ENCODE peak calls at places on chromosomes 7 and 10, in seven cellular contexts. J is PC-3, Z is right atrium auricular region, G is AG04450, S is AG04449, T is AG09319, I is neural crest cell. R is an unnamed sample.

GRCh38 chr7:151930026-151930653 is 26.1 kb upstream of the GALNTL5 start:
- DNase-seq in J (no peak), Z (no peak), G (no peak), S (no peak), T (no peak), I (no peak), R (no peak)

GRCh38 chr10:3091346-3091787 is 24.0 kb downstream of the PFKP start:
- DNase-seq in J (peak; percentile 82), Z (no peak), G (peak; percentile 55), S (peak; percentile 54), T (no peak), I (no peak), R (no peak)

GRCh38 chr10:117462424-117462792 is 80.1 kb upstream of the EMX2 start:
- DNase-seq in J (no peak), Z (no peak), G (no peak), S (no peak), T (no peak), I (no peak), R (no peak)

GRCh38 chr10:3471927-3472704 is 299.5 kb upstream of the PITRM1 start:
- DNase-seq in J (peak; percentile 27), Z (no peak), G (no peak), S (no peak), T (no peak), I (peak; percentile 26), R (no peak)

GRCh38 chr7:83947260-83947659 is 247.3 kb downstream of the SEMA3A start:
- DNase-seq in J (peak; percentile 48), Z (no peak), G (no peak), S (no peak), T (no peak), I (no peak), R (no peak)

GRCh38 chr7:101743241-101743994 is 74.0 kb upstream of the CUX1 start:
- DNase-seq in J (peak; percentile 49), Z (no peak), G (no peak), S (no peak), T (no peak), I (peak; percentile 56), R (peak; percentile 29)

GRCh38 chr7:5420108-5420840 is 3.4 kb downstream of the TNRC18 start:
- DNase-seq in J (no peak), Z (no peak), G (no peak), S (no peak), T (no peak), I (peak; percentile 47), R (peak; percentile 20)

GRCh38 chr10:82847242-82847641 is 972.2 kb downstream of the NRG3 start:
- DNase-seq in J (no peak), Z (no peak), G (no peak), S (no peak), T (no peak), I (no peak), R (no peak)

GRCh38 chr7:953547-954327 is 743 bp downstream of the ADAP1 start:
- DNase-seq in J (peak; percentile 69), Z (no peak), G (no peak), S (no peak), T (no peak), I (no peak), R (no peak)

GRCh38 chr7:105602325-105603305 is 21.3 kb upstream of the EFCAB10 start:
- DNase-seq in J (no peak), Z (no peak), G (no peak), S (no peak), T (peak; percentile 80), I (no peak), R (no peak)

GRCh38 chr7:22934473-22935065 is 79.4 kb downstream of the HYCC1 start:
- DNase-seq in J (no peak), Z (no peak), G (no peak), S (no peak), T (no peak), I (no peak), R (no peak)

GRCh38 chr10:49083256-49083655 is 32.1 kb downstream of the VSTM4 start:
- DNase-seq in J (no peak), Z (peak; percentile 59), G (no peak), S (no peak), T (no peak), I (no peak), R (no peak)

GRCh38 chr10:21278491-21279216 is 246.8 kb downstream of the SKIDA1 start:
- DNase-seq in J (peak; percentile 90), Z (peak; percentile 98), G (peak; percentile 84), S (peak; percentile 69), T (peak; percentile 84), I (peak; percentile 99), R (peak; percentile 77)

GRCh38 chr7:70353310-70353947 is 755.2 kb downstream of the AUTS2 start:
- DNase-seq in J (no peak), Z (no peak), G (no peak), S (no peak), T (no peak), I (no peak), R (no peak)

GRCh38 chr10:16699435-16699834 is 117.8 kb downstream of the RSU1 start:
- DNase-seq in J (no peak), Z (no peak), G (no peak), S (no peak), T (no peak), I (no peak), R (no peak)

GRCh38 chr7:4479367-4480039 is 202.6 kb upstream of the FOXK1 start:
- DNase-seq in J (peak; percentile 83), Z (no peak), G (no peak), S (no peak), T (no peak), I (peak; percentile 36), R (no peak)

DNA sequence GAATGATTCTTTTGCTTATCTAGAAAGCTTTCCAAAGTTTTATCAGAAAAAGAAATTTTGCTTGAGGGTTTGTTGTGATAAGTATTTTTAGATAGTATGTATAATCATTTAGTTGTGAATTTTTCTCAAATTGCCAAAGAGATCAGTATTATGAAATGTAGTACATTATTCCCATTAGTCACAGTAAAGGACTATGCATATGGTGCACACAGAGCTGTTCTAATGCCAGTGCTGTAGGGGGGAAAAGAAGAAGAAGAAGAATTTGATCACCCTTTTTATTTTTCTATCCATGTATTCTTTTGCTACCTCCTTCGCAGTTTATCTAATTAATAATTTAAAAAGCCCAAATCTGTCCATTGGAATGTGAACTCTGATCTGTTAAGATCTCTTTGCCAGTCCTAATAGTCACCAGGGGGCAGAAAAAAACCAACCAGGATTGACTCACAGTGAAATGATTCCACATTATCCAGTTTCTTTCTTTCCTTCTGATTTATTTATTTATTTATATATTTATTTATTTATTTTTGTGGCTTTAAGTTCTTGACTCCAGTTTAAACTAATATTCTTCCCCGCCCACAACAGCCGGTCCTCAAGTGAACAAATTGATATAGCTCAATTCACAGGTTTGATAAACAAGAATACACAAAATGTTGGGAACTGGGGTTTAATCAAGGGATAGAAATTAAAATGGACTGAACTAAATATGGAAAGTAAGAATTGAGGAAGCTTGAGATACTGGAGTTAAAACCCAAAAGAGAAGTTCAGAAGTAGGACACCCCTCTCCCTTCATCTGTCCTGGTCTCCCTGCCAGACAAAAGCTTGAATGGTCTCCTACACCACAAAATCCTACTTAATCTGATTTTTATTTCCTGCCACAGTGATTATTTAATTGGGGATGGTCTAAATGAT is 4.9 kb downstream of the RBM20 start:
- DNase-seq in J (no peak), Z (no peak), G (no peak), S (no peak), T (no peak), I (no peak), R (no peak)
- TF ChIP-seq CTCF in J (peak; percentile 12), Z (no peak), G (peak; percentile 8), S (no peak), T (no peak), I (no peak), R (no peak)

GRCh38 chr7:110204527-110204926 is 886.4 kb upstream of the LRRN3 start:
- DNase-seq in J (peak; percentile 39), Z (no peak), G (no peak), S (no peak), T (no peak), I (no peak), R (no peak)
- TF ChIP-seq CTCF in J (peak; percentile 47), Z (no peak), G (peak; percentile 35), S (peak; percentile 12), T (no peak), I (peak; percentile 38), R (peak; percentile 26)

DNA sequence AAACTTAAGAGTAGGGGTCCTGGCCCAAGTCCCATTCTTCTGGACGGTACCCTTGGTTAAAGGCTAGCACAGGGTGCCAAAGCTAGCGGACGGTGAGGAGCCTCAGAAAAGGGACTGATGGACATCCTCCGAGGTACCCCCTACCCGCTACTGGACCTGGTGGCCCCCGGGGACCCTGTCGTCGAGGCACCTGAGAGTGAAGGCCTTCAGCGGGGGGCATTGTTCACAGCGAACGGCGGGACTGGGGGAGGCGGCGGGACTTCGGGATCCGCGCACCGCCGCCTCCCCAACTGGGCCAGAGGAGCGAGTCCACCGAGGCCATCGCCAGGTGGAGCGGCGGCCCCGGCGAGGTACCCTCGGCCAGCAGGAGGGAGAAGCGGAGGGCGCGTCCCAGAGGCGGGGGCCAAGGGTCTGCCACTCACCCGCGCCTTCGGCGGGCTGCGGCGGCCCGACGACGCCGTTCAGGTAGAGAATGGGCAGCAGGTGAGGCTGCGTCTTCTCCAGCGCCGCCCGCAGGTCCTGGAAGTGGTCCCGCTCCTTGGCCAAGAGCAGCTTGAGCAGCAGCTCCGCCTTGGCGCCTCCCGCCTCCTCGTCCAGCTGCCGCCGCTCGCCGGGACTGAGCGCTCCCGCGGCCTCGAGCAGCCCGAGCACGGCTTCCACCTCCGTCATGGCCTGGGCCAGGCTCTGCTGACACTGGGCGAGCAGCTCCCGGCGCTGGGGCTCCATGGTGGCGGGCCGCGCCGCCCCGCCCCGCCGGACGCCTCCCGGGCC is 575 bp downstream of the DLG5 start:
- DNase-seq in J (peak; percentile 85), Z (no peak), G (no peak), S (no peak), T (no peak), I (peak; percentile 35), R (peak; percentile 36)
- TF ChIP-seq CTCF in J (peak; percentile 61), Z (no peak), G (no peak), S (no peak), T (no peak), I (no peak), R (peak; percentile 14)

GRCh38 chr7:66732439-66732838 is 8.1 kb upstream of the RABGEF1 start:
- DNase-seq in J (no peak), Z (no peak), G (no peak), S (no peak), T (no peak), I (no peak), R (no peak)
- TF ChIP-seq CTCF in J (no peak), Z (no peak), G (no peak), S (no peak), T (no peak), I (no peak), R (no peak)

R was measured in progenitor cell of endocrine pancreas.